ENCODE peak calls at places on chromosomes 13 and 19, in seven cellular contexts. V is cardiac fibroblast, U is CD14-positive monocyte, D is breast epithelium, Q is fibroblast of mammary gland, Z is HFFc6, B is mammary epithelial cell. A is an unnamed sample.

GRCh38 chr13:27792393-27793218 is at the start of gene GSX1:
- DNase-seq in V (peak), U (no peak), D (peak), Q (peak), Z (peak), B (peak), A (no peak)

GRCh38 chr19:16386619-16387240 is 62.1 kb downstream of the KLF2 start:
- DNase-seq in V (peak), U (peak), D (no peak), Q (peak), Z (peak), B (peak), A (no peak)

GRCh38 chr13:42747399-42747873 is 33.9 kb upstream of the FAM216B start:
- DNase-seq in V (peak), U (no peak), D (no peak), Q (peak), Z (peak), B (peak), A (no peak)

GRCh38 chr19:4988770-4989251 is 19.9 kb downstream of the KDM4B start:
- DNase-seq in V (peak), U (no peak), D (no peak), Q (peak), Z (peak), B (no peak), A (no peak)

GRCh38 chr13:48590141-48590863 is 57.4 kb upstream of the RCBTB2 start:
- DNase-seq in V (no peak), U (no peak), D (no peak), Q (no peak), Z (no peak), B (no peak), A (no peak)

GRCh38 chr19:33332248-33332647 is 29.9 kb upstream of the CEBPA start:
- DNase-seq in V (no peak), U (peak), D (no peak), Q (no peak), Z (no peak), B (no peak), A (no peak)

GRCh38 chr13:41960195-41960699 is 662 bp downstream of the VWA8 start:
- DNase-seq in V (peak), U (no peak), D (no peak), Q (peak), Z (peak), B (peak), A (no peak)

GRCh38 chr13:36915106-36915505 is 4.9 kb downstream of the SMAD9 start:
- DNase-seq in V (no peak), U (no peak), D (no peak), Q (no peak), Z (no peak), B (no peak), A (no peak)

GRCh38 chr19:4705413-4706131 is 18.1 kb downstream of the DPP9 start:
- DNase-seq in V (peak), U (no peak), D (peak), Q (peak), Z (no peak), B (no peak), A (no peak)

GRCh38 chr13:110268061-110268460 is 38.9 kb downstream of the COL4A1 start:
- DNase-seq in V (no peak), U (no peak), D (no peak), Q (no peak), Z (no peak), B (no peak), A (no peak)

GRCh38 chr13:99991013-99991805 is 9.6 kb downstream of the ZIC2 start:
- DNase-seq in V (no peak), U (no peak), D (no peak), Q (no peak), Z (no peak), B (no peak), A (no peak)

GRCh38 chr13:46850214-46850613 is 46.6 kb downstream of the HTR2A start:
- DNase-seq in V (peak), U (no peak), D (no peak), Q (no peak), Z (no peak), B (no peak), A (no peak)

GRCh38 chr19:36093146-36093662 is 17.7 kb upstream of the OVOL3 start:
- DNase-seq in V (no peak), U (no peak), D (no peak), Q (peak), Z (no peak), B (no peak), A (no peak)

GRCh38 chr19:873084-874019 is 13.9 kb downstream of the CFD start:
- DNase-seq in V (peak), U (no peak), D (no peak), Q (peak), Z (peak), B (peak), A (no peak)

GRCh38 chr13:42832341-42833153 is 51.2 kb downstream of the FAM216B start:
- DNase-seq in V (peak), U (peak), D (no peak), Q (peak), Z (peak), B (peak), A (no peak)

GRCh38 chr19:32309711-32310390 is 35.6 kb upstream of the ZNF507 start:
- DNase-seq in V (no peak), U (no peak), D (no peak), Q (peak), Z (no peak), B (no peak), A (no peak)

GRCh38 chr19:35253316-35254286 is 4.8 kb downstream of the LSR start:
- DNase-seq in V (no peak), U (no peak), D (no peak), Q (no peak), Z (no peak), B (no peak), A (no peak)

GRCh38 chr19:7442423-7442822 is 46.4 kb downstream of the PEX11G start:
- DNase-seq in V (peak), U (no peak), D (no peak), Q (peak), Z (no peak), B (no peak), A (no peak)

GRCh38 chr13:99193152-99193551 is 7.5 kb upstream of the UBAC2 start:
- DNase-seq in V (no peak), U (no peak), D (no peak), Q (no peak), Z (no peak), B (no peak), A (no peak)

GRCh38 chr13:112836940-112837339 is 132.1 kb upstream of the MCF2L start:
- DNase-seq in V (no peak), U (no peak), D (no peak), Q (no peak), Z (no peak), B (no peak), A (no peak)

GRCh38 chr13:26758496-26759155 is 2.0 kb downstream of the GPR12 start:
- DNase-seq in V (no peak), U (no peak), D (no peak), Q (no peak), Z (no peak), B (no peak), A (no peak)

GRCh38 chr19:1956143-1956537 is 15.2 kb downstream of the CSNK1G2 start:
- DNase-seq in V (no peak), U (no peak), D (no peak), Q (no peak), Z (no peak), B (no peak), A (no peak)

GRCh38 chr19:1954547-1954946 is 13.6 kb downstream of the CSNK1G2 start:
- DNase-seq in V (no peak), U (no peak), D (no peak), Q (no peak), Z (no peak), B (no peak), A (no peak)

GRCh38 chr19:1953441-1954094 is 12.6 kb downstream of the CSNK1G2 start:
- DNase-seq in V (no peak), U (no peak), D (no peak), Q (no peak), Z (no peak), B (no peak), A (no peak)

GRCh38 chr19:1956868-1957492 is 16.0 kb downstream of the CSNK1G2 start:
- DNase-seq in V (no peak), U (no peak), D (no peak), Q (no peak), Z (no peak), B (no peak), A (no peak)

DNA sequence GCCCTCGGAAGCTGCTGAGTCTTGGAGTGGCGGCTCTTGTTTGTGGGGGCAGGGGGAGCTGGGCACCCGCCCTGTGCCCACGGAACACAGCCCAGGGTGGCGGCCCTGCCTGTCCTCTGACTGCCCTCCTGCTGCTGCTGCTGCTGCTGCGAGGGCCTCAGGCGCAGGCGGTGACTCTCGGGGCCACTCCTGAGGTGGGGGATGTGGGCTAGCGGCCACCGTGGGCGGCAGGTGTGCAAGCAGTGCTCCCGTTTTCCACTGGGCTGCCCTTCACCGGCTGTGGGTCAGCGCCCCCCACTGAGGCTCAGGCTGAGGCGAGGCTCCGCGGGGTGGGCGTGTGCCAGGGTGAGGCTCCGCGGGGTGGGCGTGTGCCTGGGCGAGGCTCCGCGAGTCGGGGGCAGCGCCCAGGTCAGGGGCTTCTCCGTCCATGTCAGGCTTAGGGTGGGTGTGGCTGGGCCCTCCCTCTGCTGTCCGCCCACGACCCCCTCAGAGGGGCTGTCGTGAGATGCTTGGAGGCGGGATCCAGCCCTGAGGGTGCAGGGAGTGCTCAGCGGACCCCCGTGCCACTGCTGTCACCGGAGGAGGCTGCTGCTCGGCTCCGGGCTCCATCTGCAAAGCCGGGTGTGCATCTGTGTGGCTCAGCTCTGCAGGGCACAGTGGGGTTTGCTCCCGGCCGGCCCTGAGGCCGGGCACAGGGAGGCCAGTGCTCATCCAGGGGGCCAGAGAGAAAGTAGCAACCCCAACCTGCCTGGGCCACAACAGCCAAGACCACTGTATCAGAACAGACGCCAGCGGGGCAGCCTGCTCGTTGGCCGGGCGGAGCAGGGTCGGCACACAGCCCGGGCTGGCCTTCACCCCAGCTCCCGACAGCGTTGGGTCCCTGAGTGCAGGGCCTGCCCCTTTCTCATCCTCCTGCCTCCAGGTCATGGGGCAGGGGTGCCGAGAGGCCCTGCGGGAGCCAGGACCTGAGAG is 14.5 kb downstream of the CSNK1G2 start:
- DNase-seq in V (no peak), U (no peak), D (no peak), Q (no peak), Z (no peak), B (no peak), A (no peak)
- TF ChIP-seq CTCF in V (no peak), U (no peak), D (no peak), Q (no peak), Z (no peak), B (no peak), A (no peak)

DNA sequence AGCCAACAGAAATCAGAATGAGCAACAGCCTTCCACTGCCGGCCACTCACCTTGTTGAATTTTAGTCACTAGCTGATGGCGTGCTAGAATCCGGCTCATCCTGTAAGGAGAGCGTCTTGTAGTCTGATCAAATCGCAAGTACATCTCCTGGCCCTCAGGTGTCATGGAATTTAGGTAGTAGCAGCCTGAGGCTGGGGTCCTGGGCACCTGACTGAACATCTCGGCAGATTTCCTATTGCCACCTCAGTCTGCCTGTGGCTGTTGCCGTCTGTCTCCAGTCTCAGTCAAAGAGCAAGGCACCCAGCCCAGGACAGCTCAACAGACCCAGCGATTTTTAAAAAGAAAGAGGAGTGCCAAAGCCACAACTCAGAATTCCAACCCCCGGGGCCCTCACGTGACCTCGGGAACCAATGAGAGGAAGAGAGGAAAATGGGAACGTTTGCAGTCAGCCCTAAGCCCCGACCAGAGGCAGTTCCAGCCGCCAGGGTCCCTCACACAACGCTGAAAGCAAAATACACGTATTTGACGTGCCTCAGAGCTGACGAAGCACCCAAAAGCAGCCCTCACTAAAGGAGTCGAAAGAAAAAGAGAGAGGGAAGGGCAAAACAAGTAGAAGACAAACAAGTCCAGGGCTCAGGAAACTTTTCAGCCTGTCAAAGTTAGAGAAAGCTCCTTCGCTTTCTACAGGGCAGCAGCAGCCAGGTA is at the start of gene STARD13:
- DNase-seq in V (peak), U (peak), D (peak), Q (peak), Z (peak), B (peak), A (peak)
- TF ChIP-seq CTCF in V (peak), U (no peak), D (peak), Q (peak), Z (peak), B (peak), A (no peak)

GRCh38 chr13:94196426-94196825 is 283.1 kb downstream of the DCT start:
- DNase-seq in V (peak), U (no peak), D (no peak), Q (no peak), Z (no peak), B (no peak), A (no peak)

GRCh38 chr13:94188173-94188869 is 291.2 kb downstream of the DCT start:
- DNase-seq in V (no peak), U (no peak), D (no peak), Q (no peak), Z (no peak), B (no peak), A (no peak)

GRCh38 chr13:94195715-94196114 is 283.8 kb downstream of the DCT start:
- DNase-seq in V (peak), U (no peak), D (no peak), Q (peak), Z (peak), B (peak), A (no peak)

DNA sequence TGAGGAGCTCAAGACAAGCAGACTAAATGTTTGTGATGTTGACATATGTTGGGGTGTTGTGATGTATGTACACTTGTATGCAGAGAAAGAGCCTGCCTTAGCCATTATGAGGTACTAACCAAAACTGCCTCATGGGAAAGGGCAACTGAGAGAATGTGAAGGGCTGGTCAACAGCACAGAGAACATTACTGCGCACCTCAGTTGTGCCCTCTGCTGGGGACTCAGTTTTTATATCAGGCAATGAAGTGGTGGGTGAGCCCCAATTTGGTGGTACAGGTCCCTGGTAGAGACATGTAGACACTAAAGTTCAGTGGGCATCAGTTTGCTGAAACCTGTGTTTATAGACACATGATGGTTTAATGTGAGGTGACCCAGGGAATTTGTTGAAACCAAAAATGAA is 286.9 kb downstream of the DCT start:
- DNase-seq in V (peak), U (no peak), D (no peak), Q (peak), Z (peak), B (peak), A (no peak)
- TF ChIP-seq CTCF in V (peak), U (peak), D (peak), Q (peak), Z (peak), B (peak), A (no peak)

GRCh38 chr19:54478677-54479266 is 5.7 kb upstream of the CDC42EP5 start:
- DNase-seq in V (peak), U (no peak), D (no peak), Q (peak), Z (no peak), B (peak), A (no peak)

GRCh38 chr19:54480048-54480447 is 7.0 kb upstream of the CDC42EP5 start:
- DNase-seq in V (no peak), U (no peak), D (no peak), Q (no peak), Z (no peak), B (no peak), A (no peak)

GRCh38 chr19:54482889-54483288 is 9.8 kb upstream of the CDC42EP5 start:
- DNase-seq in V (no peak), U (no peak), D (no peak), Q (no peak), Z (no peak), B (no peak), A (no peak)

GRCh38 chr19:54484451-54484850 is 11.4 kb upstream of the CDC42EP5 start:
- DNase-seq in V (no peak), U (no peak), D (no peak), Q (no peak), Z (no peak), B (no peak), A (no peak)

GRCh38 chr19:54481326-54481930 is 8.3 kb upstream of the CDC42EP5 start:
- DNase-seq in V (peak), U (no peak), D (no peak), Q (peak), Z (no peak), B (peak), A (no peak)
- TF ChIP-seq CTCF in V (peak), U (peak), D (peak), Q (peak), Z (peak), B (peak), A (no peak)

DNA sequence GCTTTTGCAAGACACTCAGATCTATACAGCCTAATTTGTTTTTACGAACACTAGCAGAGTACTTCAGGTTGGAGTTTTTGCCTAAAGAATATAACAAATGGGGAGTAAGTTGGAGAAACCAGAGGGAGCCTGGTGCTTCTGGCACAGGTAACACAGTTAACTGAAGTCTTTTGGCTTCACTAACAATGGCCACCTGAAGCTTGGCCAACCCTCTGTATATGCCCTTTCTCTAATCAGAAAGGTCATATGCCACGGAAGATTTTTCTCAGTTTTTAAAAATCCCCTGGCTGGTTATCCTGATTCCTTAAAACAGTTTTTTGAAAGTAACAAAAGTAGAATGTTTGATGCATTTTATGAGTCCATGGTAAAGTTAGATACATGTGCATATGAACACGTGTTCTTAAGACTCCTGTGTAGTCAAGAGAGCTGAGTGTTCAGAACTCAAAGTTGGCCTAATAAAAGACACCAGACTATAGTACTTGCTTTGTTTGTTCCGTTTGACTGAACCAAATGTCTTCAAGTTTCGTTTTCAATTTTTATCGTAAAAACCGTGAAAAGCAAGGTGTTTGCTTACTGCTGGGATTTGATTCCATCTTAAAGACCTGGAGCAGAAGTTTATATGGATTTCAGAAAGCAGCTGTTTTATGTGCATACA is 137.5 kb downstream of the KCNRG start:
- DNase-seq in V (no peak), U (no peak), D (no peak), Q (no peak), Z (no peak), B (no peak), A (no peak)
- TF ChIP-seq CTCF in V (no peak), U (no peak), D (no peak), Q (no peak), Z (no peak), B (no peak), A (no peak)

GRCh38 chr19:10278935-10279334 is 7.8 kb upstream of the ICAM4 start:
- DNase-seq in V (no peak), U (no peak), D (no peak), Q (no peak), Z (no peak), B (no peak), A (no peak)

GRCh38 chr19:10283301-10283733 is 3.4 kb upstream of the ICAM4 start:
- DNase-seq in V (no peak), U (no peak), D (no peak), Q (no peak), Z (no peak), B (peak), A (no peak)

GRCh38 chr19:10277795-10278583 is 7.1 kb downstream of the ICAM1 start:
- DNase-seq in V (no peak), U (no peak), D (no peak), Q (no peak), Z (no peak), B (no peak), A (no peak)

GRCh38 chr19:10283786-10284540 is 2.8 kb upstream of the ICAM4 start:
- DNase-seq in V (no peak), U (no peak), D (no peak), Q (no peak), Z (no peak), B (no peak), A (no peak)

DNA sequence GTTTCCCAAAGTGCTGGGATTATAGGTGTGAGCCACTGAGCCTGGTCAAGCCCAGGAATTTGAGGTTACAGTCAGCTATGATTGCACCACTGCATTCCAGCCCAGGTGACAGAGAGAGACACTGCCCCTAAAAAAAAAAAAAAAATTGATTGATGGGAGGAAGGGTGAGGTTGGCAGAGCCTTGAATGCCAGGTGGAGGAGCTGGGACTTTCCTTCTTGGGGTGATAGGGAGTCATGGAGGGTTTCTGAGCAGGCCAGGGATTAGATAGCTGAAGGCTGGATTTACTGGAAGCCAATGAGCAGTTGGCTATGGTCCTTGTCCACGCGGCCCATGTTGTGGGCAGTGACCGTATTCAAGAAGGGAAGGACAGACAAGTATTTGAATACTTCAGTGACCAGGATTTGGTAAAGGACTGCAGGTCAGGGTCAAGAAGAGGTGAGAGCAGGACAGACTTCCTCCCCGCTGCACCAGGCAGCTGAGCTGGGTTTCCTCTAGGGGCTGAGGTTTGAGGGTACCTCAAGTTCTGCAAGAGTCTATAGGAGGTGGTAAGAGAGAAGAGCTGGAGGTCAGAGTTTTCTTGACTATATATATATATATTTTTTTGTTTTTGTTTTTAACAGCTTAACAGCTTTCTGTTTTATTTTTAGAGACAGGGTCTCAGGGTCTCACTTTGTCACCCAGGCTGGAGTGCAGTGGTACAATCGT is 6.9 kb upstream of the ICAM4 start:
- DNase-seq in V (no peak), U (no peak), D (no peak), Q (no peak), Z (no peak), B (no peak), A (no peak)
- TF ChIP-seq CTCF in V (no peak), U (no peak), D (no peak), Q (no peak), Z (no peak), B (no peak), A (no peak)